ENCODE peak calls at places on chromosomes 2 and 18, in six cellular contexts. H is mesenchymal stem cell, R is IMR-90, V is H9, Q is mesendoderm, S is trophoblast cell. E is an unnamed sample.

GRCh38 chr2:11679491-11680130 is 9.6 kb upstream of the NTSR2 start:
- DNase-seq in H (no peak), R (no peak), V (no peak), Q (no peak), S (no peak), E (no peak)

GRCh38 chr2:182366625-182367024 is 60.2 kb downstream of the PDE1A start:
- DNase-seq in H (peak), R (peak), V (no peak), Q (no peak), S (no peak), E (no peak)

GRCh38 chr2:178109813-178110212 is 2.4 kb upstream of the RBM45 start:
- DNase-seq in H (peak), R (peak), V (no peak), Q (peak), S (no peak), E (no peak)

GRCh38 chr2:120935339-120936313 is 200.0 kb downstream of the GLI2 start:
- DNase-seq in H (peak), R (peak), V (no peak), Q (peak), S (peak), E (no peak)

GRCh38 chr18:49878567-49878966 is 65.2 kb upstream of the ACAA2 start:
- DNase-seq in H (peak), R (peak), V (no peak), Q (no peak), S (no peak), E (no peak)

GRCh38 chr2:11556101-11556806 is 22.4 kb downstream of the GREB1 start:
- DNase-seq in H (peak), R (no peak), V (no peak), Q (no peak), S (no peak), E (no peak)

GRCh38 chr2:101832114-101832513 is 134.6 kb downstream of the MAP4K4 start:
- DNase-seq in H (no peak), R (no peak), V (no peak), Q (no peak), S (no peak), E (no peak)

GRCh38 chr2:19868705-19869550 is 32.9 kb downstream of the TTC32 start:
- DNase-seq in H (peak), R (no peak), V (peak), Q (peak), S (peak), E (peak)

GRCh38 chr2:112272669-112273068 is 2.7 kb upstream of the ZC3H6 start:
- DNase-seq in H (no peak), R (no peak), V (no peak), Q (peak), S (peak), E (no peak)

GRCh38 chr2:16662440-16662839 is 3.2 kb downstream of the CYRIA start:
- DNase-seq in H (peak), R (peak), V (no peak), Q (no peak), S (no peak), E (no peak)

GRCh38 chr2:47521666-47522285 is 118.8 kb downstream of the MSH2 start:
- DNase-seq in H (no peak), R (no peak), V (no peak), Q (no peak), S (no peak), E (no peak)

GRCh38 chr18:11974741-11975325 is 6.5 kb upstream of the IMPA2 start:
- DNase-seq in H (no peak), R (no peak), V (no peak), Q (no peak), S (no peak), E (no peak)

GRCh38 chr18:47150029-47150823 is at the start of gene HDHD2:
- DNase-seq in H (peak), R (peak), V (peak), Q (peak), S (peak), E (peak)
- H2BK5ac ChIP-seq in H (peak), R (peak), V (no peak), Q (peak), S (peak), E (peak)

DNA sequence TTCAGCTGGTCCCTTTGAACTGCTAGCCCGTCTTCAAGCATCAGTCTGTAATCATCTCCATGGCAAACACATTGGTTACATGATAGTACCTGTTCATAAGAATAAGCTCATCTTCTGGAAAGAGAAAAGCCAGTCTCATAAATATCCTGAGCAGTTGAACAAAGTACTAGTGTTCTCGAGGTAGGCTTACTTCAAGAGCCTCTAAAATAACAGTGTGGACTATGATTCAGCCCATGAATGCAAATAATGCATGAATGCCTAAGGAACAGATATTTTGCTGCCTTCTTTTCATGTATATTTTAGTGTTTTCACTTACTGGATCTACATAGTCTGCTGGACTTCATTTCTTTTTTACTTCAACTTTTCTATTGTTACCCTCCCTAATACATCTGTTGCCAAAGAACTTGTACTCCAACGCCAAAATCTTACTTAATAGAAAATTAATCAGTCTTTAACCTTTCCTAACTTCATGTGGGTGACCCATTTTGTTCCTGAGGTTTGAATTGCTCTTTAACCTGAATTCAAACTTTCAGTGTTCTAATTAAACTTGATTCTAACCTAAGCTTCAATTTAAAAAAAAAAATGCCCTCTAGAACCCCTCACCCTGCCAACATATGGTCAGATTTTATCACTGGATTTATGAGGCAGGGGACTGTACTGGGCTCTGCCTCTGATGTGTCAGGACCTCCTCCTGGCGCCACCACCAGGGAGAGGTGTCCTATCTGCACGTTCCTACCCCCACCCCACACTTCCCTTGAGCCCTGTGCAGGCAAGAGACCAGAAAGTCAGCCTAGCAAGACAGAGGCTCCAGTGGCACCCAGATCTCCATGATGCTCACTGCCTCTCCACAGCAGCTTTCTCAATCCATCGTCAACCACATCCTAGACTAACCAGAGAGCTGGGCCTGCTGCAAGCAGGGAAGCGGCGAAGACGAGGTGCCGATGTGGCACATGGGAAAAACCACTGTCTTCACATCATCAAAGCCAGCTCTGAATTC is 264.7 kb upstream of the ID2 start:
- DNase-seq in H (no peak), R (peak), V (no peak), Q (no peak), S (no peak), E (no peak)
- H2BK5ac ChIP-seq in H (no peak), R (peak), V (no peak), Q (no peak), S (no peak), E (no peak)

GRCh38 chr2:231961349-231962166 is at the start of gene DIS3L2:
- DNase-seq in H (peak), R (peak), V (peak), Q (peak), S (peak), E (peak)
- H2BK5ac ChIP-seq in H (peak), R (peak), V (no peak), Q (peak), S (peak), E (peak)

DNA sequence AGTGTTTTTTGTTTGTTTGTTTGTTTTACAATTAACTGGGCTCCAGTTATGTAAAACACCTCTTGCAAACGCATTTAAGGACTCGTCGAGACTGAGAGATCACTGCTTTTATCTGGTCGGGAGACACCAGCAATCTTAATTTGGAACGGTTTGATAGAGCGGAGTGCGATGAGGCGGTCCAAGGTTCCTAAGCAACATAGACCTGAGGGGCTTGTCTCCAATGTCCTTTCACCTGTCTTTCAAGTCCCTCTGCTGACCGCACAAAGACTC is 724 bp upstream of the SELENOI start:
- DNase-seq in H (no peak), R (no peak), V (no peak), Q (no peak), S (no peak), E (no peak)
- H2BK5ac ChIP-seq in H (peak), R (peak), V (peak), Q (peak), S (peak), E (peak)

GRCh38 chr2:215425021-215425782 is 10.7 kb downstream of the FN1 start:
- DNase-seq in H (no peak), R (peak), V (no peak), Q (no peak), S (peak), E (no peak)
- H2BK5ac ChIP-seq in H (peak), R (peak), V (no peak), Q (no peak), S (no peak), E (no peak)

GRCh38 chr18:45739848-45740247 is 15.9 kb downstream of the SLC14A1 start:
- DNase-seq in H (no peak), R (no peak), V (no peak), Q (peak), S (no peak), E (no peak)
- H2BK5ac ChIP-seq in H (no peak), R (no peak), V (no peak), Q (no peak), S (no peak), E (peak)

DNA sequence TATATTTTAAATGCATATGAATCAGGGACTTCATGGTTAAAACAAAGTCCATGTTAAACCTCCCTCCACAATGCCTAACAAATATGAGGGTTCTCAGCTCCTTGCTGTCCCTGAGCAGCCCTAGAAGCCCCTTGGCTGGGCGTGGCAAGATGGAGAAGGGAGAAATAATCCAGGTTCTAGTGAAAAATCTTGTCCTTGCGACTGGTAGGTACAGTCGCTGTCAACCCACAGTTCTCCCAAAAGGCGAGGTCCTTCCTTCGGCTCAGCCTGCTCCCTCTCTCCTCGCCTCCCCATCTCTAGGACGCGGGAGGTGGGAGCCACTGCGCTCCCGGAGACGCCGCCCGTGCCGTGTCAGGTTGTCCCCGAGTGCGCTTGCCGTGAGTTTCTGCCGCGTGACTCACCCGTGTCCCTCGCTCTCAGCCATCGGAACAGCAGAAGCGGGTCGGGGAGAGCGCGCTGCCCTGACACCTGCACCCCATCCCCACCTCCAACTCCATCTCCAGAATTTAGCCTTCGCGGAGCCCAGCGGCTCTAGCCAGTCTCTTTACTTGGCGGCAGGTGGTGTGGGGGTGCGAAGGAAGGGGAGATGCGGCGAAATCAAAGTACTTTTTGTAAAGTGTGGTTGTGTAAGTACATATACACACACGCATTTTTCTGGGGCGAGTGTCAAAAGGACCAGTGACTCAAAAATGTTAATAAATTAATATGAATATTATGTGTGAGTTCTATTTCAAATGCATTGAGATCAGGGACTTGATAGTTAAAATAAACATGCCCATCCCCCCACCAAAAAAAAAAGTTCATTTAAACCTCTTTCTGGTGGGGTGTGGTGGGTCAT is 65.1 kb upstream of the TMEM17 start:
- DNase-seq in H (peak), R (no peak), V (peak), Q (peak), S (no peak), E (no peak)
- H2BK5ac ChIP-seq in H (peak), R (peak), V (no peak), Q (no peak), S (no peak), E (no peak)

DNA sequence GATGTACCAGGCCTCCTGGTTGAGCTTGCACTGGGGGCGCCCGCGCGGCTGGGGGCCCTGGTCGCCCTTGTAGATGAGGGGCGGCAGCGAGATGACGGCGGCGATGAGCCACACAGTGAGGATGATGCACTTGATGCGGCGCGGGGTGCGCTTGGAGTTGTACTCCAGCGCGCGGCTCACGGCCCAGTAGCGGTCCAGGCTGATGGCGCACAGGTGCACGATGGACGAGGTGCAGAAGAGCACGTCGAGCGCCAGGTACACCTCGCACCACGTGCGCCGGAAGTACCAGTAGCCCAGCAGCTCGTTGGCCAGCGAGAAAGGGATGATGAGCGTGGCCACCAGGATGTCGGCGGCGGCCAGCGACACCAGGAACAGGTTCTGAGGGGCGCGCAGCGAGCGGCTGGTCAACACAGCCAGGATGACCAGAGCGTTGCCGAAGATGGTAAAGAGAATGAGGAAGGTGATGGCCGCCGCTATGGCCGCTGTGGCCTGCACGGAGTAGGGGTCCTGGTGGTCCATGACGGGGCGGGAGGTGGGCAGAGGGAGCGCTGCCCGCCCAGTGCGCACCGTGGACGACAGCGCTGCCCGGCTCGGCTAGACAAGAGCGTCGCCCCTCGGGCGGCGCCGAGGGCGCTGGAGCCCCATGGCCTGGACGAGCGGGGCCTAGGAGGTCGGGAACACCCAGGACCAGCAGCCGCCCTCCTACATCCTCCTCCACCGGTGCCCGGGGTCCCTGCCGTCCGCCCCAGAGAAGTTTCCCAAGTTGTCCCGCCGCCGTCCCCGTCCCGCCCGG is 544 bp downstream of the ADRA2B start:
- DNase-seq in H (no peak), R (no peak), V (no peak), Q (no peak), S (no peak), E (no peak)
- H2BK5ac ChIP-seq in H (no peak), R (no peak), V (no peak), Q (no peak), S (no peak), E (no peak)

DNA sequence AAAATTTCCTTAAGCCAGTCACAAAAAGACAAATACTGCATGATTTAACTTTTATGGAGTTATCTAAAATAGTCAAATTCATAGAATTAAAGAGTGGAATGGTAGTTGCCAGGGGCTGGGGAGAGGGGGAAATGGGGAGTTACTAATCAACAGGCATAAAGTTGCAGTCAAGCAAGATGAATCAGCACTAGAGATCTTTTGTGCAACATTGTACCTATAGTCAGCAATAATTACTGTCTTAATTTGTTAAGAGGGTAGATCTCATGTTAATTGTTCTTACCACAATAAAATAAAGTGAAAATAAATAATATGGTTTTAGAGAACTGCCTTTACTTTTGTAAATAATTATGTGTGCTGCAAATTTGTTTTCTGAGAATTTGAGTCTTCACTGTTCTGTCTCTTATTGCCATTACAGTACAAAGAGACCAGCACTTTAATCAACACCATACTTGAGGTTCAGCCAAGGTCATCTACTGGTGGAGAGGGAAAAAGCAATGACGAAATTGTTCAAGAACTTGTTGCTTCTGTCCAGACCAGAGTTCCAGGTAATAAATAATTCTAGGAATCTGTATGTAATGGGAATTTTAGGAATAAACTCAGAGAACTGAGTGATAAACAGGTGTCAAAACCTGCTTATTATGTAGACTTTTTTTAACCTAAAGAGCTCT is 75.5 kb downstream of the TRABD2A start:
- DNase-seq in H (peak), R (peak), V (no peak), Q (no peak), S (no peak), E (no peak)
- H2BK5ac ChIP-seq in H (no peak), R (peak), V (no peak), Q (no peak), S (no peak), E (no peak)

DNA sequence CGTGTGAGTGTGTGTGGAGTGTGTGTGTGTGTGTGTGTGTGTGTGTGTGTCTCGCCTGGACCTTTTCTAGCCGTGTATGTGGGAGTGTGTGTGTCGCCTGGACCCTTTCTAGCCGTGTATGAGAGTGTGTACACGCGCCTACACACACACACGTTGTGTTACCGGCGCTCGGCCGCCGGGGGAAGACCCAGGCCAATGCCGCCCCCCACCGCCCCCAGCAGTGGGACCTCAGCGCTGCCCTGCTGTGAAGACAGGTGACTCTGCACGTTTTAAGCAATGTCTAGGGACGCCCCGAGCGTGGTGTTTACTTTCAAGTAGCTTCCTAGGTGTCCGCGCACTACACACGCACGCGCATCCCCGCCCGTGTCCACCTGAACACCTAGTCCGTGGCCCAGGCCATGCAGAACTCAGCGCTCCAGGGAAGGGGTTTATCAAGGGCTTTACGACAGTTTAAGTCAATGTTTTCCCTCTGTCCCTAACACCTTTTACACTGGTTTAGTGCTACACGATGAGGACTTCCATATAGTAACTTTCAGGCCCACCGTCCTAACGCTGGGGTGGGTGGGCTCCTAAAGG is 1.2 kb upstream of the BCL2 start:
- DNase-seq in H (peak), R (peak), V (peak), Q (peak), S (peak), E (peak)
- H2BK5ac ChIP-seq in H (no peak), R (peak), V (no peak), Q (no peak), S (no peak), E (no peak)

E was measured in H1.